ENCODE peak calls at places on chromosomes 11 and 22, in six cellular contexts. F is substantia nigra; C is left ventricle myocardium inferior; H is cardiac muscle cell; B is hepatocyte; W is stimulated activated naive CD4-positive, alpha-beta T cell. M is an unnamed sample.

GRCh38 chr11:35035894-35036408 is 103.0 kb upstream of the CD44 start:
- DNase-seq in F (no peak), C (no peak), H (peak), B (no peak), W (no peak), M (no peak)

GRCh38 chr11:850777-851762 is 8.4 kb downstream of the TSPAN4 start:
- DNase-seq in F (no peak), C (no peak), H (no peak), B (no peak), W (no peak), M (no peak)

GRCh38 chr11:120386774-120387371 is 50.7 kb downstream of the ARHGEF12 start:
- DNase-seq in F (no peak), C (no peak), H (no peak), B (no peak), W (no peak), M (no peak)

GRCh38 chr22:25645964-25646363 is 81.5 kb downstream of the GRK3 start:
- DNase-seq in F (no peak), C (no peak), H (no peak), B (no peak), W (no peak), M (no peak)

GRCh38 chr11:60363542-60364525 is 14.5 kb upstream of the MS4A7 start:
- DNase-seq in F (peak), C (no peak), H (peak), B (peak), W (peak), M (peak)

GRCh38 chr11:130947481-130947880 is 31.2 kb upstream of the SNX19 start:
- DNase-seq in F (no peak), C (no peak), H (no peak), B (no peak), W (no peak), M (no peak)

GRCh38 chr11:3091846-3092602 is 34.8 kb upstream of the CARS1 start:
- DNase-seq in F (peak), C (peak), H (peak), B (peak), W (peak), M (peak)

GRCh38 chr22:30870451-30871345 is 97.9 kb downstream of the MORC2 start:
- DNase-seq in F (no peak), C (no peak), H (no peak), B (no peak), W (no peak), M (peak)

GRCh38 chr11:2041153-2041552 is 43.5 kb upstream of the H19 start:
- DNase-seq in F (no peak), C (no peak), H (no peak), B (no peak), W (no peak), M (no peak)

GRCh38 chr22:49042877-49043859 is 784.5 kb downstream of the BRD1 start:
- DNase-seq in F (no peak), C (no peak), H (no peak), B (no peak), W (no peak), M (no peak)

GRCh38 chr11:26730711-26731460 is 9.0 kb upstream of the SLC5A12 start:
- DNase-seq in F (no peak), C (no peak), H (peak), B (peak), W (no peak), M (no peak)

GRCh38 chr11:108122166-108122628 is 830 bp downstream of the ACAT1 start:
- DNase-seq in F (no peak), C (no peak), H (peak), B (peak), W (no peak), M (no peak)

GRCh38 chr11:62857541-62857982 is 18.2 kb upstream of the WDR74 start:
- DNase-seq in F (no peak), C (no peak), H (no peak), B (no peak), W (no peak), M (peak)